ENCODE peak calls at places on chromosomes 6 and 20, in five cellular contexts. U is type B pancreatic cell, S is adrenal gland, Y is fibroblast of mammary gland, L is fibroblast of lung. X is an unnamed sample.

GRCh38 chr6:15547379-15547778 is 115.4 kb downstream of the DTNBP1 start:
- DNase-seq in U (no peak), S (no peak), Y (no peak), L (no peak), X (no peak)

GRCh38 chr6:44650495-44650894 is 263.0 kb downstream of the CDC5L start:
- DNase-seq in U (no peak), S (no peak), Y (no peak), L (no peak), X (no peak)

GRCh38 chr6:22828179-22829062 is 259.1 kb downstream of the HDGFL1 start:
- DNase-seq in U (no peak), S (peak), Y (peak), L (peak), X (no peak)

GRCh38 chr6:112039431-112039770 is 14.5 kb upstream of the CCN6 start:
- DNase-seq in U (no peak), S (no peak), Y (no peak), L (no peak), X (no peak)

GRCh38 chr20:47440857-47441773 is 60.6 kb upstream of the NCOA3 start:
- DNase-seq in U (no peak), S (no peak), Y (peak), L (peak), X (no peak)

GRCh38 chr6:112245511-112246203 is 8.7 kb downstream of the LAMA4 start:
- DNase-seq in U (no peak), S (no peak), Y (peak), L (peak), X (no peak)

GRCh38 chr20:22815584-22815983 is 219.5 kb upstream of the SSTR4 start:
- DNase-seq in U (no peak), S (no peak), Y (no peak), L (no peak), X (no peak)

GRCh38 chr20:40309731-40310130 is 379.3 kb downstream of the MAFB start:
- DNase-seq in U (no peak), S (no peak), Y (no peak), L (no peak), X (no peak)

GRCh38 chr20:33551778-33552177 is 61.9 kb downstream of the CBFA2T2 start:
- DNase-seq in U (no peak), S (no peak), Y (peak), L (peak), X (no peak)

GRCh38 chr6:39092124-39092523 is 22.9 kb downstream of the SAYSD1 start:
- DNase-seq in U (no peak), S (no peak), Y (no peak), L (no peak), X (no peak)
- TF ChIP-seq CTCF in U (peak), S (no peak), Y (no peak), L (no peak), X (no peak)

GRCh38 chr6:73309784-73310502 is 44.1 kb downstream of the DPPA5 start:
- DNase-seq in U (no peak), S (peak), Y (peak), L (peak), X (peak)
- TF ChIP-seq CTCF in U (peak), S (no peak), Y (peak), L (peak), X (peak)

DNA sequence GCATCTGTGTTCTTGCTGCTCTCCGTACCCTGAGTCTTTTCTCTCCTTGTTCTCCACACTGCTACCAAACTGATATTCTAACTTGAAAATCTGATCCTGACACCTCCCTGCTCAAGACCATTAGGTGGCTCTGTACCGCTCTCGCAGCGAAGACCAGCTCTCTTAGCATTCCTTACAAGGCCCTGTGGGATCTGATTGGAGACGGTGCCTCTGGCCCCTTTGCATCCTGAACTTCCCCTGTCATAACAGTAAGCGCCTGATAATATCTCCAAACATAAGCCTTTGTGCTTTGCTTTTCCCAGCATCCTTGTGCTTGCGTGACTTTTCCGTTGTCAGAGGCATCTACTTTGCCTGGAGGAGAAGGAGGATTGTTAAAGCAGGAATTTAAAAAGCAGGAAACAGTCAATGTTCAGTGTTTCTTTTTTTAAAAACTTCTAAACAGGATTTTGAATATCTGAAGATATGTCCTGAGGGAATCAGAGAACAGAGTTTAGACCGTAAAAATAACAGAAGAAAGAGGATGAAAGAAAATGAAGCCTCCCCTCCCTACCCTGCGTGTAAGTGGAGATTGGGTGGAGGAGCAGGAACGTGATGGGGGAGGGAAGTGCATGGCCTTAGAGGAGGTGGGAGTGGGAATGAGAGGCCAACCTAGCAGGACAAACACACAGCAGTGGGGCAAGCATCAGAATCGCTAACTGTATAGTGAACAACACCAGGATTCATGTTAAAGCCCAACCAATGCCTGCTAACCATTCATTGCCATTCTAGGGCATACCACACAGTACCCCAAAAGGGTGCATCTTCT is 89.2 kb upstream of the STMND1 start:
- DNase-seq in U (no peak), S (no peak), Y (no peak), L (peak), X (no peak)
- TF ChIP-seq CTCF in U (no peak), S (no peak), Y (no peak), L (peak), X (no peak)

GRCh38 chr20:2279245-2279779 is 16.5 kb upstream of the TGM3 start:
- DNase-seq in U (no peak), S (no peak), Y (peak), L (peak), X (no peak)

GRCh38 chr20:2273634-2274302 is 22.0 kb upstream of the TGM3 start:
- DNase-seq in U (no peak), S (no peak), Y (no peak), L (no peak), X (no peak)

GRCh38 chr20:2280083-2280482 is 15.7 kb upstream of the TGM3 start:
- DNase-seq in U (no peak), S (no peak), Y (no peak), L (no peak), X (no peak)

GRCh38 chr20:2281563-2281962 is 14.2 kb upstream of the TGM3 start:
- DNase-seq in U (no peak), S (no peak), Y (no peak), L (no peak), X (no peak)

GRCh38 chr20:2276015-2276414 is 19.8 kb upstream of the TGM3 start:
- DNase-seq in U (no peak), S (no peak), Y (no peak), L (no peak), X (no peak)
- TF ChIP-seq CTCF in U (peak), S (no peak), Y (no peak), L (no peak), X (no peak)

GRCh38 chr20:64146936-64147451 is 17.3 kb upstream of the MYT1 start:
- DNase-seq in U (no peak), S (no peak), Y (no peak), L (no peak), X (no peak)

GRCh38 chr20:64143018-64143801 is 21.0 kb upstream of the MYT1 start:
- DNase-seq in U (no peak), S (no peak), Y (no peak), L (no peak), X (no peak)

GRCh38 chr20:64146301-64146935 is 17.8 kb upstream of the MYT1 start:
- DNase-seq in U (no peak), S (no peak), Y (no peak), L (no peak), X (no peak)

GRCh38 chr20:64144144-64144912 is 19.9 kb upstream of the MYT1 start:
- DNase-seq in U (no peak), S (no peak), Y (no peak), L (no peak), X (no peak)

DNA sequence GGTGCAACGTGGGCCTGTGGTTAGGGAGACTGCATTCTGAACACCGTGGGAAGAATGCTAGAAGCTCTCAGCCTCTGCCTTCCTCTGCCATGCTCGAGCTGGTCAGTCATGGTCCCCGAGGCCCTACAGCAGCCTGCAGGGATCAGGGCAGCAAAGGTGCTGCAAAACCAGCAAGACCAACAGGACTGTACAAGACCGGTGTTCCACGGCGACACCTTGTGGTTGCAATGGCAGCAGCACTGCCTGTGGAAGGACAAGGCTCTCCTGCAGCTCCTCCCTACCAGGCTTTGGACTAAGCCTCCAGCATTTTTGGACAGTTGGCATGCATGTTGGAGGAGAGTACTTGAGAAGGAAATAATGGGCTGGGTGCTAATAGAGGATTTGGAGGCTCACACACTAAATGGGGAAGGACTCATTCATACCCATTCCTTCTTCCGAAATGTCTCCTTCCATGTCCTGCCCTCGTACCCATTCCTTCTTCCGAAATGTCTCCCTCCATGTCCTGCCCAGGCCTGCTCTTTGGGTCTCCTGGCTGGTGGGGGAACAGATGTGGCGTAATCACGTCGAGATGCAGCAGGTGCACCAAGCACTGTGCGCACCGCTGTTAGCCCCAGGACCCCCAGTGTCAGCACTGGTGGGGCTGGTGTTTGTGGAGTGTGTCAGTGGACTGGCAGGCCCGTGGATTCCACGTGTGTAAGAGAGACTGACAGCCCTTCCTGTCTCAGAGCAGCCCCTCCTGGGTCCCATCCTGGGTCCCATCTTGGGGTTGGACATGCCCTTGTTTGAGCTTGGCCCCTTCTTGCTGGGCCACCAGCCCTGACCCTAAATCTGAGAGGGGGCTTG is 18.6 kb upstream of the MYT1 start:
- DNase-seq in U (no peak), S (no peak), Y (no peak), L (no peak), X (no peak)
- TF ChIP-seq CTCF in U (peak), S (no peak), Y (peak), L (no peak), X (peak)

DNA sequence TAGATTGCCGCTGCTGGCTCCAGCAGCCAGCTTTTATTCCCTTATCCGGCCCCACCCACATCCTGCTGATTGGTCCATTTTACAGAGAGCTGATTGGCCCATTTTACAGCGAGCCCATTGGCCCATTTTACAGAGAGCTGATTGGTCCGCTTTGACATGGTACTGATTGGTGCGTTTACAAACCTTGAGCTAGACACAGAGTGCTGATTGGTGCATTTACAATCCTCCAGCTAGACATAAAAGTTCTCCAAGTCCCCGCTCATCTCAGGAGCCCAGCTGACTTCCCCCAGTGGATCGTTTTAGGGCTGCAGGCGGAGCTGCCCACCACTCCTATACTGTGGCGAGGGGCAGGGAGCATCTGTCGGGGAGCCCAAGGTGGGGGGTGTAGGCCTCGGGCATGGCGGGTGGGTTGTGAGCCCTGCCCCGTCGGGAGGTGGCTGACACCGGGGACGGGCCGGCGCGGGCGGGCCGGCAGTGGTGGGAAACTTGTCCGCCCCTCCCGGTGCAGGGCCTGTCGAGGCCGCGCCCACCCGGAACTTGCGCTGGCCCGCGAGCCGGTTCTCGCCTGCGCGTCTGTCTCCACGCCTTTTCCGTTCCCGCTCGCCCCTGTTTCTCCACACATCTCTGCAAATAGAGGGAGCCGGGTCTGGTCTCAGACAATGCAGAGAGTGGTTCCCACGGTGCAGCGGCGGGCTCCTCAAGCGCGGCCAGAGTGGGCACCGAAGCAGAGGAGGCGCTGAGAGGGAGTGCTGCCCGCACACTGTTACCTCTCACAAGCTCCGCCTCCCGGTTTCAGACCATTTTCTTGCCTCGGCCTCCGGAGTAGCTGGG is 86.1 kb upstream of the STMND1 start:
- DNase-seq in U (no peak), S (peak), Y (no peak), L (peak), X (no peak)
- TF ChIP-seq CTCF in U (no peak), S (no peak), Y (no peak), L (no peak), X (no peak)

DNA sequence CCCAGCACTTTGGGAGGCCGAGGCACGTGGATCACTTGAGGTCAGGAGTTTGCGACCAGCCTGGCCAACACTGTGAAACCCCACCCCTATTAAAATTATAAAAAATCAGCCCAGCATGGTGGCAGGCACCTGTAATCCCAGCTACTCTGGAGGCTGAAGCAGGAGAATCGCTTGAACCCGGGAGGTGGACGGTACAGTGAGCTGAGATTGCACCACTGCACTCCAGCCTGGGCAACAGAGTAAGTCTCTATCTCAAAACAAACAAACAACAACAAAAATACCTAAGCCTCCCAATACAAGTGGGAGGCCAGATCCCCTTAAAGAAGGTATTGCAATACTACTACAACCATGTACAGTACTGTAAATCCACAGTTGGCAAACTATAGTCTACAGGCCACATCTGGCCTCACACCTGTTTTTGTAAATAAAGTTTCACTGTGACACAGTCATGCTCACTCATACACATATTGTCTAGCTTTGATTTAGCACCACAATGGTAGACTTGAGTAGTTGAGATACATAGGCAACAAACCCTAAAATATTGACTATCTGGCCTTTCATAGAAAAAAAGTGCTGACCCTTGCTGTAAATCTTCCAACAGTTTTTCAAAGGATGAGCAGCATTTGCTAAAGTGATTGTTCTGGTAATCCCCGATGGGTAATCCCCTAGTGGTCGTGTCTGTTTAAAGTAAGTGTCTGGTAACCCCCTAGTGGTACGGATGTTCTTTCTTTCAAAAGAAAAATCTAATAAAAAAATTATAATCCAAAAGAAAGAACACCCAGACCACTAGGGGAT is 202.0 kb downstream of the RNGTT start:
- DNase-seq in U (no peak), S (no peak), Y (no peak), L (no peak), X (peak)
- TF ChIP-seq CTCF in U (no peak), S (no peak), Y (no peak), L (no peak), X (peak)

X was measured in GM10248.